ENCODE peak calls at places on chromosomes 16 and 17, in seven cellular contexts. D is A549, Z is H1, T is left ventricle myocardium inferior, N is upper lobe of right lung, C is GM23338, P is tibial nerve. B is an unnamed sample.
A peak's percentile ranks its signal among the peaks of the same experiment; 100 is the strongest.

GRCh38 chr16:17116595-17117322 is 354.0 kb downstream of the XYLT1 start:
- DNase-seq in D (no peak), Z (no peak), T (no peak), N (no peak), C (no peak), P (no peak), B (no peak)

GRCh38 chr17:19369846-19370492 is 7.4 kb upstream of the B9D1 start:
- DNase-seq in D (no peak), Z (no peak), T (peak; percentile 49), N (no peak), C (no peak), P (no peak), B (no peak)

GRCh38 chr16:70588565-70588964 is 57.8 kb upstream of the IL34 start:
- DNase-seq in D (no peak), Z (no peak), T (no peak), N (no peak), C (no peak), P (no peak), B (peak; percentile 59)

GRCh38 chr17:18246880-18247612 is 11.5 kb downstream of the FLII start:
- DNase-seq in D (peak; percentile 73), Z (peak; percentile 98), T (peak; percentile 58), N (peak; percentile 94), C (peak; percentile 97), P (peak; percentile 30), B (peak; percentile 89)

GRCh38 chr17:74104921-74105320 is 98.6 kb upstream of the RPL38 start:
- DNase-seq in D (no peak), Z (no peak), T (no peak), N (no peak), C (no peak), P (no peak), B (no peak)

GRCh38 chr17:20092292-20092867 is 83.2 kb downstream of the SPECC1 start:
- DNase-seq in D (no peak), Z (no peak), T (no peak), N (no peak), C (no peak), P (no peak), B (no peak)

GRCh38 chr17:43543300-43543699 is 2.8 kb downstream of the ETV4 start:
- DNase-seq in D (no peak), Z (no peak), T (no peak), N (no peak), C (peak; percentile 49), P (no peak), B (no peak)

GRCh38 chr16:84087461-84088151 is 29.1 kb downstream of the MBTPS1 start:
- DNase-seq in D (no peak), Z (no peak), T (no peak), N (no peak), C (no peak), P (no peak), B (no peak)

GRCh38 chr17:51004249-51004648 is 116.4 kb downstream of the SPAG9 start:
- DNase-seq in D (no peak), Z (no peak), T (no peak), N (no peak), C (no peak), P (no peak), B (no peak)

GRCh38 chr17:56914641-56915263 is 903 bp upstream of the TRIM25 start:
- DNase-seq in D (peak; percentile 17), Z (no peak), T (no peak), N (no peak), C (no peak), P (no peak), B (no peak)

GRCh38 chr17:28008526-28008925 is 34.0 kb upstream of the NLK start:
- DNase-seq in D (peak; percentile 46), Z (peak; percentile 84), T (peak; percentile 22), N (no peak), C (peak; percentile 91), P (peak; percentile 5), B (peak; percentile 75)

DNA sequence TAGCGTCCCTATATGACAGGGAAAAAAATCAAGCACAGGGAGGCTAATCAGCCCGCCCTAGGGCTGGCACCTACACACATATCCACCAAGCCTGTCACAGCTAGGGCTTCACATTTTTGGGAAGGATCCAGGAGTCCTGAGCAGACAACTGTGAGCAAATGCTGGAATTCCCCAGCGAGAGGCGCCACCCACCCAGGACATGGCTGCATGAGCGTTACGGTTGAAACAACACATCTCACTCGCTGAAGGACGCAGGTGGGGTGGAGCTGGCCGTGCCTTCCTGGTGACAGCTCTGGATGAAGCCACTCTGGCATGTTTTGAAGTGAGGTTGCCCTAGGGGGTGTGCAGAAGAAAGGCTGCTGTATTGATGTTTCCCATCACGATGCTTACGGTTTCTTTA is 315.1 kb upstream of the EEF2KMT start:
- DNase-seq in D (no peak), Z (peak; percentile 70), T (no peak), N (no peak), C (peak; percentile 73), P (no peak), B (no peak)
- TF ChIP-seq CTCF in D (no peak), Z (peak; percentile 76), T (no peak), N (no peak), C (peak; percentile 84), P (no peak), B (no peak)

DNA sequence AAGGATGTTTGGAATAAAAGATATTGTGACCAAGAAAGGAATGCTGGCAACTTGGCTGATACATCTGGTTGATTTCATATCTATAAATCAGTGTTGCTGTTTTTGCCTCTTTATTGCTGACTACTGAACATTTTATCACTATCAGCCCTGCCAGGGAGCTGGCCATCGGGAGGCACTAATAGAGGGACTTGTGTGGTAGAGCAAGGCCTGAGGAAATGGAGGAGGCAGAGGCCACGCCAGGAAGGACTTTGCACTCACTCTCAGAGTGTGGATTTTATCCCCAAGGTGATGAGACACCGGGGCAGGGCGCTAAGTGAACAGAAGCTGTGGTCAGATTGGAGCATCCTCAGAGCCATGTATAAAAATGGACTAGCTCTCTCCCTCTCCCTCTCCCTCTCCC is 9.3 kb upstream of the CYB561 start:
- DNase-seq in D (peak; percentile 51), Z (no peak), T (no peak), N (no peak), C (no peak), P (no peak), B (no peak)
- H3K27ac ChIP-seq in D (no peak overlapping the region), Z (no peak overlapping the region), T (no peak overlapping the region), N (no peak overlapping the region), C (no peak overlapping the region), P (peak overlapping the region; percentile 10), B (no peak overlapping the region)

GRCh38 chr17:1562178-1562643 is 381 bp downstream of the PITPNA start:
- DNase-seq in D (no peak), Z (no peak), T (peak; percentile 51), N (peak; percentile 87), C (peak; percentile 50), P (no peak), B (no peak)
- TF ChIP-seq CTCF in D (no peak), Z (no peak), T (no peak), N (no peak), C (no peak), P (no peak), B (no peak)

DNA sequence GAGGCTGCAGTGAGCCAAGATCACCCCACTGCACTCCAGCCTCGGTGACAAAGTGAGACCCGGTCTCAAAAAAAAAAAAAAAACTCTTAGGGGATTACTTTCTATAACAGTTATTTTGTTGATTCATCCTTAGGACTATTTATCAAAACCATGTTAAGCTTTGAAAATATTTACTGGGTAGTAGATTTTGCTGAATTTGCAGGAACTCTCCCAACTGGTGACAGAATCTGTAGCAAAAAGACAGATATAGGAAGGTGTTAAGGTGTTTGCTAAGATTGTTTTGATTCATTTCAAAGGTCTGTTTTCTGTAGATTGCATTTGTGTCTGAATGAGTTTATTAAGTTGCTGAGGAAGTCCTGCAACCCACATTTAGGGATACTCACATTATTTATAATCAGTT is 192.6 kb downstream of the PRKCA start:
- DNase-seq in D (no peak), Z (no peak), T (no peak), N (no peak), C (no peak), P (no peak), B (no peak)
- H3K27ac ChIP-seq in D (peak overlapping the region; percentile 68), Z (no peak overlapping the region), T (no peak overlapping the region), N (no peak overlapping the region), C (no peak overlapping the region), P (no peak overlapping the region), B (no peak overlapping the region)

GRCh38 chr17:1516403-1517161 is at the start of gene INPP5K:
- DNase-seq in D (peak; percentile 99), Z (peak; percentile 91), T (peak; percentile 98), N (peak; percentile 99), C (peak; percentile 95), P (peak; percentile 90), B (peak; percentile 88)

GRCh38 chr17:1518410-1518809 is 2.0 kb upstream of the INPP5K start:
- DNase-seq in D (no peak), Z (no peak), T (no peak), N (no peak), C (no peak), P (no peak), B (no peak)

GRCh38 chr17:1512351-1512750 is 4.1 kb downstream of the INPP5K start:
- DNase-seq in D (no peak), Z (no peak), T (no peak), N (no peak), C (no peak), P (no peak), B (peak; percentile 89)

GRCh38 chr17:1519678-1520077 is 3.3 kb upstream of the INPP5K start:
- DNase-seq in D (no peak), Z (no peak), T (no peak), N (no peak), C (no peak), P (no peak), B (no peak)

DNA sequence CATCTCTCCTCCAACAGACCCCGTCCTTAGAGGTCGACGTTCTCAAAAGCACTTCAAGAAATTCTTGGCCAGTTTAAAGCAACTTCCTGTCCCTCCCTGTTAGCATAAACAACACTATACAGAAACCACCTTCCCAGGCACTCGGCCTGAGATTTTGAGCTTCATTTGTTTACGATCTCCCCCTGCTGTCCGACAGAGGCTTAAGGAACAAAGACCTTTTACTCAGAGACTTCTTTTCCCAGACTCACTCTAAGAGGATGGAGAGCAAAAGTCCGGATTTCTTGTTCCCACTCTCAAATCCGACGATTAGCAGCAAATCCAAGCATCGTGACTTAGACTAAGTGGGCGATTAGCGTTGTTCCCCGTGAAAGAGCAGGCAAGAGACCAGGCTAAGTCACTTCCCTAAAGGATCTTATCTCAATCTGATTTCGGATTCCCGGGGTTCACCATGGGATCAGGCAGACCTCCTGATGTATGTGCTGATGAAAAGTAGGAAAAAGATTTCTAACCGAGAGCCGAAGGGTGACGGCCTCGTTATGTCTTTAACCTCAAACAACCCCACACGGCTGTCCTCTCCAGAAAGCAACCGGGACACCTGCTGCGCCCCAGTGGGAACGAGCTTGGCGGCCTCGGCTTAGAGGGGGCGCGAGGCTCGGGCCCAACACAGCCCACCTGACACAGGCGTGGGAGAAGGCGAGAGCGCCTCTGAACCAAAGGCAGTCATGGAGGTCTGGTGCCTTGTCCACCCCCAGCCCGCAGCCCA is 591 bp downstream of the INPP5K start:
- DNase-seq in D (peak; percentile 86), Z (peak; percentile 59), T (no peak), N (no peak), C (peak; percentile 95), P (peak; percentile 73), B (peak; percentile 52)
- TF ChIP-seq CTCF in D (peak; percentile 66), Z (no peak), T (peak; percentile 74), N (peak; percentile 63), C (peak; percentile 79), P (peak; percentile 52), B (peak; percentile 87)